ENCODE peak calls at places on chromosomes 5 and 9, in nine cellular contexts. One of them, this sample, is unnamed.
A peak's percentile ranks its signal among the peaks of the same experiment; 100 is the strongest.

GRCh38 chr9:29212590-29213373 is 1639.5 kb upstream of the C9orf72 start:
- DNase-seq in cardiac fibroblast: no peak
- DNase-seq in mesenchymal stem cell: peak; percentile 47
- DNase-seq in body of pancreas: peak; percentile 52
- DNase-seq in AG10803: no peak
- DNase-seq in mucosa of descending colon: no peak
- DNase-seq in fibroblast of lung: no peak
- DNase-seq in AG04450: no peak
- DNase-seq in gastrocnemius medialis: no peak
- DNase-seq in this sample: no peak

GRCh38 chr9:112624711-112625707 is 92.9 kb downstream of the INIP start:
- DNase-seq in body of pancreas: no peak
- DNase-seq in AG04450: no peak
- DNase-seq in mesenchymal stem cell: no peak
- DNase-seq in fibroblast of lung: peak; percentile 62
- DNase-seq in cardiac fibroblast: no peak
- DNase-seq in gastrocnemius medialis: no peak
- DNase-seq in AG10803: no peak
- DNase-seq in mucosa of descending colon: no peak
- DNase-seq in this sample: no peak

GRCh38 chr9:127451681-127452480 is 571 bp downstream of the LRSAM1 start:
- DNase-seq in mucosa of descending colon: peak; percentile 62
- DNase-seq in AG10803: no peak
- DNase-seq in mesenchymal stem cell: peak; percentile 80
- DNase-seq in body of pancreas: peak; percentile 40
- DNase-seq in gastrocnemius medialis: peak; percentile 43
- DNase-seq in AG04450: no peak
- DNase-seq in fibroblast of lung: peak; percentile 49
- DNase-seq in cardiac fibroblast: peak; percentile 51
- DNase-seq in this sample: peak; percentile 52

GRCh38 chr5:175693746-175694145 is 35.9 kb downstream of the HRH2 start:
- DNase-seq in cardiac fibroblast: no peak
- DNase-seq in mucosa of descending colon: no peak
- DNase-seq in mesenchymal stem cell: no peak
- DNase-seq in fibroblast of lung: no peak
- DNase-seq in AG04450: no peak
- DNase-seq in AG10803: no peak
- DNase-seq in gastrocnemius medialis: no peak
- DNase-seq in body of pancreas: no peak
- DNase-seq in this sample: no peak

GRCh38 chr9:120818595-120818994 is 24.1 kb downstream of the PSMD5 start:
- DNase-seq in fibroblast of lung: no peak
- DNase-seq in body of pancreas: no peak
- DNase-seq in mucosa of descending colon: no peak
- DNase-seq in AG04450: no peak
- DNase-seq in cardiac fibroblast: no peak
- DNase-seq in gastrocnemius medialis: no peak
- DNase-seq in mesenchymal stem cell: no peak
- DNase-seq in AG10803: no peak
- DNase-seq in this sample: no peak

GRCh38 chr9:32738501-32739172 is 44.7 kb upstream of the TMEM215 start:
- DNase-seq in mesenchymal stem cell: no peak
- DNase-seq in mucosa of descending colon: no peak
- DNase-seq in AG10803: no peak
- DNase-seq in body of pancreas: no peak
- DNase-seq in fibroblast of lung: peak; percentile 45
- DNase-seq in gastrocnemius medialis: no peak
- DNase-seq in cardiac fibroblast: no peak
- DNase-seq in AG04450: no peak
- DNase-seq in this sample: no peak

GRCh38 chr9:18543406-18543965 is 69.5 kb downstream of the ADAMTSL1 start:
- DNase-seq in body of pancreas: no peak
- DNase-seq in AG10803: peak; percentile 86
- DNase-seq in mesenchymal stem cell: peak; percentile 25
- DNase-seq in fibroblast of lung: peak; percentile 94
- DNase-seq in mucosa of descending colon: no peak
- DNase-seq in AG04450: peak; percentile 18
- DNase-seq in gastrocnemius medialis: no peak
- DNase-seq in cardiac fibroblast: peak; percentile 79
- DNase-seq in this sample: peak; percentile 74

GRCh38 chr5:145540375-145540774 is 294.8 kb downstream of the PRELID2 start:
- DNase-seq in body of pancreas: no peak
- DNase-seq in AG10803: no peak
- DNase-seq in cardiac fibroblast: no peak
- DNase-seq in gastrocnemius medialis: no peak
- DNase-seq in fibroblast of lung: no peak
- DNase-seq in mucosa of descending colon: no peak
- DNase-seq in AG04450: no peak
- DNase-seq in mesenchymal stem cell: no peak
- DNase-seq in this sample: peak; percentile 10

GRCh38 chr5:43773032-43773830 is 170.3 kb downstream of the NNT start:
- DNase-seq in mucosa of descending colon: no peak
- DNase-seq in gastrocnemius medialis: no peak
- DNase-seq in fibroblast of lung: peak; percentile 82
- DNase-seq in AG04450: peak; percentile 43
- DNase-seq in body of pancreas: no peak
- DNase-seq in AG10803: peak; percentile 91
- DNase-seq in cardiac fibroblast: peak; percentile 87
- DNase-seq in mesenchymal stem cell: peak; percentile 31
- DNase-seq in this sample: peak; percentile 82

GRCh38 chr9:120592210-120592609 is 12.2 kb upstream of the CDK5RAP2 start:
- DNase-seq in body of pancreas: no peak
- DNase-seq in mesenchymal stem cell: no peak
- DNase-seq in cardiac fibroblast: no peak
- DNase-seq in fibroblast of lung: no peak
- DNase-seq in mucosa of descending colon: no peak
- DNase-seq in gastrocnemius medialis: no peak
- DNase-seq in AG04450: no peak
- DNase-seq in AG10803: no peak
- DNase-seq in this sample: no peak

GRCh38 chr9:128788445-128788844 is 1.4 kb downstream of the TBC1D13 start:
- DNase-seq in mucosa of descending colon: no peak
- DNase-seq in body of pancreas: no peak
- DNase-seq in mesenchymal stem cell: no peak
- DNase-seq in cardiac fibroblast: no peak
- DNase-seq in AG04450: no peak
- DNase-seq in AG10803: no peak
- DNase-seq in gastrocnemius medialis: no peak
- DNase-seq in fibroblast of lung: no peak
- DNase-seq in this sample: no peak

GRCh38 chr9:93819905-93820304 is 135.2 kb downstream of the BARX1 start:
- DNase-seq in mucosa of descending colon: no peak
- DNase-seq in body of pancreas: no peak
- DNase-seq in gastrocnemius medialis: no peak
- DNase-seq in AG04450: no peak
- DNase-seq in AG10803: no peak
- DNase-seq in cardiac fibroblast: no peak
- DNase-seq in fibroblast of lung: no peak
- DNase-seq in mesenchymal stem cell: no peak
- DNase-seq in this sample: no peak

GRCh38 chr9:35051069-35051967 is 21.1 kb downstream of the VCP start:
- DNase-seq in body of pancreas: peak; percentile 57
- DNase-seq in mucosa of descending colon: peak; percentile 66
- DNase-seq in AG04450: no peak
- DNase-seq in mesenchymal stem cell: peak; percentile 69
- DNase-seq in gastrocnemius medialis: peak; percentile 66
- DNase-seq in fibroblast of lung: peak; percentile 32
- DNase-seq in cardiac fibroblast: peak; percentile 73
- DNase-seq in AG10803: peak; percentile 30
- DNase-seq in this sample: peak; percentile 79

GRCh38 chr5:45385321-45386058 is 310.7 kb downstream of the HCN1 start:
- DNase-seq in AG04450: no peak
- DNase-seq in mucosa of descending colon: no peak
- DNase-seq in mesenchymal stem cell: peak; percentile 92
- DNase-seq in gastrocnemius medialis: peak; percentile 11
- DNase-seq in AG10803: peak; percentile 77
- DNase-seq in fibroblast of lung: peak; percentile 82
- DNase-seq in body of pancreas: no peak
- DNase-seq in cardiac fibroblast: peak; percentile 44
- DNase-seq in this sample: peak; percentile 85

GRCh38 chr5:122779451-122779850 is 4.6 kb downstream of the SNX2 start:
- DNase-seq in mucosa of descending colon: no peak
- DNase-seq in body of pancreas: no peak
- DNase-seq in AG04450: no peak
- DNase-seq in AG10803: no peak
- DNase-seq in fibroblast of lung: peak; percentile 20
- DNase-seq in cardiac fibroblast: no peak
- DNase-seq in mesenchymal stem cell: no peak
- DNase-seq in gastrocnemius medialis: no peak
- DNase-seq in this sample: no peak

GRCh38 chr5:171534009-171534895 is 114.8 kb downstream of the FGF18 start:
- DNase-seq in AG04450: no peak
- DNase-seq in mucosa of descending colon: no peak
- DNase-seq in fibroblast of lung: peak; percentile 19
- DNase-seq in cardiac fibroblast: no peak
- DNase-seq in mesenchymal stem cell: no peak
- DNase-seq in body of pancreas: no peak
- DNase-seq in gastrocnemius medialis: no peak
- DNase-seq in AG10803: no peak
- DNase-seq in this sample: no peak

GRCh38 chr9:99085949-99086948 is 18.7 kb upstream of the TGFBR1 start:
- DNase-seq in body of pancreas: no peak
- DNase-seq in AG04450: no peak
- DNase-seq in fibroblast of lung: peak; percentile 87
- DNase-seq in mesenchymal stem cell: peak; percentile 56
- DNase-seq in mucosa of descending colon: no peak
- DNase-seq in cardiac fibroblast: no peak
- DNase-seq in gastrocnemius medialis: peak; percentile 20
- DNase-seq in AG10803: peak; percentile 77
- DNase-seq in this sample: peak; percentile 69

GRCh38 chr9:114497727-114498382 is 7.4 kb downstream of the WHRN start:
- DNase-seq in body of pancreas: no peak
- DNase-seq in AG04450: no peak
- DNase-seq in cardiac fibroblast: no peak
- DNase-seq in gastrocnemius medialis: no peak
- DNase-seq in mesenchymal stem cell: no peak
- DNase-seq in fibroblast of lung: no peak
- DNase-seq in mucosa of descending colon: no peak
- DNase-seq in AG10803: no peak
- DNase-seq in this sample: no peak

GRCh38 chr5:172150514-172151425 is 37.3 kb downstream of the STK10 start:
- DNase-seq in fibroblast of lung: peak; percentile 21
- DNase-seq in gastrocnemius medialis: peak; percentile 50
- DNase-seq in AG10803: peak; percentile 81
- DNase-seq in AG04450: no peak
- DNase-seq in mesenchymal stem cell: peak; percentile 39
- DNase-seq in body of pancreas: peak; percentile 28
- DNase-seq in cardiac fibroblast: peak; percentile 23
- DNase-seq in mucosa of descending colon: peak; percentile 37
- DNase-seq in this sample: peak; percentile 22

GRCh38 chr5:1517838-1518237 is 5.9 kb downstream of the LPCAT1 start:
- DNase-seq in AG10803: no peak
- DNase-seq in AG04450: no peak
- DNase-seq in mucosa of descending colon: peak; percentile 19
- DNase-seq in mesenchymal stem cell: no peak
- DNase-seq in cardiac fibroblast: no peak
- DNase-seq in gastrocnemius medialis: peak; percentile 5
- DNase-seq in fibroblast of lung: no peak
- DNase-seq in body of pancreas: peak; percentile 6
- DNase-seq in this sample: no peak
- H3K4me3 ChIP-seq in AG10803: no peak overlapping the region
- H3K4me3 ChIP-seq in AG04450: no peak overlapping the region
- H3K4me3 ChIP-seq in mucosa of descending colon: no peak overlapping the region
- H3K4me3 ChIP-seq in mesenchymal stem cell: no peak overlapping the region
- H3K4me3 ChIP-seq in cardiac fibroblast: no peak overlapping the region
- H3K4me3 ChIP-seq in gastrocnemius medialis: no peak overlapping the region
- H3K4me3 ChIP-seq in fibroblast of lung: no peak overlapping the region
- H3K4me3 ChIP-seq in body of pancreas: no peak overlapping the region
- H3K4me3 ChIP-seq in this sample: no peak overlapping the region

GRCh38 chr9:116153765-116154333 is at the start of gene PAPPA:
- DNase-seq in mesenchymal stem cell: no peak
- DNase-seq in body of pancreas: peak; percentile 23
- DNase-seq in fibroblast of lung: no peak
- DNase-seq in mucosa of descending colon: no peak
- DNase-seq in AG10803: no peak
- DNase-seq in gastrocnemius medialis: no peak
- DNase-seq in cardiac fibroblast: no peak
- DNase-seq in AG04450: no peak
- DNase-seq in this sample: no peak
- H3K4me3 ChIP-seq in mesenchymal stem cell: peak within 1 kb of the TSS; percentile 86
- H3K4me3 ChIP-seq in body of pancreas: no peak within 1 kb of the TSS
- H3K4me3 ChIP-seq in fibroblast of lung: peak within 1 kb of the TSS; percentile 79
- H3K4me3 ChIP-seq in mucosa of descending colon: peak within 1 kb of the TSS; percentile 11
- H3K4me3 ChIP-seq in AG10803: peak within 1 kb of the TSS; percentile 93
- H3K4me3 ChIP-seq in gastrocnemius medialis: peak within 1 kb of the TSS; percentile 52
- H3K4me3 ChIP-seq in cardiac fibroblast: peak within 1 kb of the TSS; percentile 83
- H3K4me3 ChIP-seq in AG04450: peak within 1 kb of the TSS; percentile 89
- H3K4me3 ChIP-seq in this sample: peak within 1 kb of the TSS; percentile 89

GRCh38 chr9:91799113-91799735 is 150.8 kb downstream of the ROR2 start:
- DNase-seq in AG10803: no peak
- DNase-seq in gastrocnemius medialis: no peak
- DNase-seq in mucosa of descending colon: no peak
- DNase-seq in AG04450: no peak
- DNase-seq in fibroblast of lung: no peak
- DNase-seq in body of pancreas: no peak
- DNase-seq in cardiac fibroblast: no peak
- DNase-seq in mesenchymal stem cell: no peak
- DNase-seq in this sample: no peak
- H3K4me3 ChIP-seq in AG10803: no peak overlapping the region
- H3K4me3 ChIP-seq in gastrocnemius medialis: no peak overlapping the region
- H3K4me3 ChIP-seq in mucosa of descending colon: no peak overlapping the region
- H3K4me3 ChIP-seq in AG04450: no peak overlapping the region
- H3K4me3 ChIP-seq in fibroblast of lung: no peak overlapping the region
- H3K4me3 ChIP-seq in body of pancreas: no peak overlapping the region
- H3K4me3 ChIP-seq in cardiac fibroblast: no peak overlapping the region
- H3K4me3 ChIP-seq in mesenchymal stem cell: no peak overlapping the region
- H3K4me3 ChIP-seq in this sample: no peak overlapping the region

GRCh38 chr9:109779711-109780452 is at the start of gene PALM2AKAP2:
- DNase-seq in fibroblast of lung: peak; percentile 73
- DNase-seq in gastrocnemius medialis: peak; percentile 36
- DNase-seq in AG10803: peak; percentile 73
- DNase-seq in mucosa of descending colon: peak; percentile 42
- DNase-seq in mesenchymal stem cell: peak; percentile 79
- DNase-seq in cardiac fibroblast: peak; percentile 66
- DNase-seq in body of pancreas: peak; percentile 57
- DNase-seq in AG04450: no peak
- DNase-seq in this sample: peak; percentile 54

GRCh38 chr9:109780453-109781033 is 545 bp downstream of the PALM2AKAP2 start:
- DNase-seq in AG04450: no peak
- DNase-seq in gastrocnemius medialis: no peak
- DNase-seq in fibroblast of lung: peak; percentile 43
- DNase-seq in mesenchymal stem cell: peak; percentile 63
- DNase-seq in mucosa of descending colon: peak; percentile 2
- DNase-seq in body of pancreas: no peak
- DNase-seq in AG10803: peak; percentile 16
- DNase-seq in cardiac fibroblast: no peak
- DNase-seq in this sample: peak; percentile 15

GRCh38 chr9:109776391-109776790 is 3.6 kb upstream of the PALM2AKAP2 start:
- DNase-seq in gastrocnemius medialis: no peak
- DNase-seq in cardiac fibroblast: no peak
- DNase-seq in AG04450: no peak
- DNase-seq in AG10803: no peak
- DNase-seq in mesenchymal stem cell: no peak
- DNase-seq in body of pancreas: no peak
- DNase-seq in fibroblast of lung: no peak
- DNase-seq in mucosa of descending colon: no peak
- DNase-seq in this sample: no peak

GRCh38 chr9:109781086-109781485 is 1.1 kb downstream of the PALM2AKAP2 start:
- DNase-seq in AG10803: peak; percentile 53
- DNase-seq in mesenchymal stem cell: no peak
- DNase-seq in mucosa of descending colon: no peak
- DNase-seq in gastrocnemius medialis: no peak
- DNase-seq in fibroblast of lung: no peak
- DNase-seq in cardiac fibroblast: peak; percentile 24
- DNase-seq in body of pancreas: no peak
- DNase-seq in AG04450: no peak
- DNase-seq in this sample: peak; percentile 8

GRCh38 chr9:109781541-109782197 is 1.7 kb downstream of the PALM2AKAP2 start:
- DNase-seq in AG04450: no peak
- DNase-seq in fibroblast of lung: peak; percentile 35
- DNase-seq in body of pancreas: no peak
- DNase-seq in mesenchymal stem cell: peak; percentile 48
- DNase-seq in gastrocnemius medialis: peak; percentile 37
- DNase-seq in mucosa of descending colon: no peak
- DNase-seq in AG10803: peak; percentile 42
- DNase-seq in cardiac fibroblast: peak; percentile 14
- DNase-seq in this sample: peak; percentile 18
- H3K4me3 ChIP-seq in AG04450: peak overlapping the region; percentile 88
- H3K4me3 ChIP-seq in fibroblast of lung: peak overlapping the region; percentile 91
- H3K4me3 ChIP-seq in body of pancreas: no peak overlapping the region
- H3K4me3 ChIP-seq in mesenchymal stem cell: no peak overlapping the region
- H3K4me3 ChIP-seq in gastrocnemius medialis: no peak overlapping the region
- H3K4me3 ChIP-seq in mucosa of descending colon: no peak overlapping the region
- H3K4me3 ChIP-seq in AG10803: peak overlapping the region; percentile 84
- H3K4me3 ChIP-seq in cardiac fibroblast: no peak overlapping the region
- H3K4me3 ChIP-seq in this sample: peak overlapping the region; percentile 75

This sample was measured in choroid plexus epithelial cell.